ENCODE peak calls at places on chromosomes 2 and 18, in ten cellular contexts. A, K, O, W, X, T, R, M, Y and Q are unnamed samples.

GRCh38 chr2:191691016-191691725 is 13.2 kb downstream of the NABP1 start:
- DNase-seq in A (no peak), K (no peak), O (peak), W (no peak), X (peak), T (peak), R (peak), M (peak), Y (peak), Q (no peak)

GRCh38 chr2:215745316-215745715 is 268.0 kb downstream of the MREG start:
- DNase-seq in A (no peak), K (no peak), O (no peak), W (no peak), X (no peak), T (no peak), R (no peak), M (no peak), Y (no peak), Q (no peak)

GRCh38 chr2:28166956-28167355 is 225.7 kb upstream of the FOSL2 start:
- DNase-seq in A (no peak), K (no peak), O (peak), W (no peak), X (no peak), T (no peak), R (no peak), M (no peak), Y (no peak), Q (no peak)

GRCh38 chr2:1591978-1592907 is 152.1 kb downstream of the PXDN start:
- DNase-seq in A (no peak), K (peak), O (peak), W (peak), X (no peak), T (no peak), R (peak), M (peak), Y (no peak), Q (no peak)

GRCh38 chr2:128276878-128277675 is 41.6 kb downstream of the HS6ST1 start:
- DNase-seq in A (no peak), K (peak), O (no peak), W (peak), X (no peak), T (no peak), R (no peak), M (no peak), Y (no peak), Q (peak)

GRCh38 chr2:106018141-106018540 is 176.0 kb downstream of the UXS1 start:
- DNase-seq in A (no peak), K (no peak), O (no peak), W (no peak), X (no peak), T (no peak), R (no peak), M (no peak), Y (no peak), Q (no peak)

GRCh38 chr2:16069663-16069932 is 129.2 kb downstream of the MYCN start:
- DNase-seq in A (no peak), K (no peak), O (no peak), W (no peak), X (peak), T (no peak), R (no peak), M (no peak), Y (no peak), Q (no peak)

GRCh38 chr2:154850532-154850931 is 152.0 kb downstream of the KCNJ3 start:
- DNase-seq in A (no peak), K (no peak), O (no peak), W (no peak), X (no peak), T (no peak), R (no peak), M (no peak), Y (no peak), Q (no peak)

GRCh38 chr2:15223887-15224286 is 337.2 kb downstream of the NBAS start:
- DNase-seq in A (no peak), K (no peak), O (peak), W (no peak), X (no peak), T (no peak), R (peak), M (no peak), Y (peak), Q (no peak)

GRCh38 chr2:127083819-127084503 is 23.0 kb downstream of the BIN1 start:
- DNase-seq in A (no peak), K (peak), O (peak), W (peak), X (peak), T (no peak), R (peak), M (no peak), Y (no peak), Q (peak)

GRCh38 chr18:7117390-7118355 is at the start of gene LAMA1:
- DNase-seq in A (no peak), K (peak), O (peak), W (no peak), X (no peak), T (no peak), R (no peak), M (peak), Y (no peak), Q (no peak)

GRCh38 chr2:46657042-46657504 is 177.7 kb downstream of the TMEM247 start:
- DNase-seq in A (no peak), K (no peak), O (peak), W (peak), X (peak), T (peak), R (no peak), M (peak), Y (peak), Q (no peak)

GRCh38 chr2:44635725-44636124 is 274.0 kb downstream of the CAMKMT start:
- DNase-seq in A (no peak), K (no peak), O (no peak), W (no peak), X (no peak), T (no peak), R (no peak), M (no peak), Y (no peak), Q (no peak)

GRCh38 chr2:179818546-179818945 is 42.9 kb downstream of the ZNF385B start:
- DNase-seq in A (no peak), K (no peak), O (peak), W (no peak), X (no peak), T (no peak), R (peak), M (no peak), Y (no peak), Q (no peak)

GRCh38 chr2:200212862-200213425 is 93.5 kb upstream of the SPATS2L start:
- DNase-seq in A (no peak), K (no peak), O (no peak), W (no peak), X (no peak), T (no peak), R (no peak), M (no peak), Y (no peak), Q (no peak)

GRCh38 chr2:104597942-104598341 is 256.0 kb upstream of the POU3F3 start:
- DNase-seq in A (no peak), K (no peak), O (no peak), W (no peak), X (no peak), T (no peak), R (no peak), M (no peak), Y (no peak), Q (no peak)

GRCh38 chr2:186274936-186275575 is 211.0 kb upstream of the ZC3H15 start:
- DNase-seq in A (no peak), K (no peak), O (peak), W (no peak), X (no peak), T (no peak), R (peak), M (no peak), Y (no peak), Q (no peak)

GRCh38 chr2:74551942-74552913 is 1.5 kb downstream of the LOXL3 start:
- DNase-seq in A (no peak), K (no peak), O (no peak), W (no peak), X (no peak), T (peak), R (no peak), M (no peak), Y (peak), Q (no peak)

GRCh38 chr18:25724997-25725396 is 365.4 kb downstream of the SS18 start:
- DNase-seq in A (no peak), K (no peak), O (no peak), W (no peak), X (no peak), T (no peak), R (no peak), M (no peak), Y (no peak), Q (no peak)

GRCh38 chr2:22213237-22213636 is 1089.5 kb downstream of the TDRD15 start:
- DNase-seq in A (no peak), K (no peak), O (no peak), W (no peak), X (no peak), T (no peak), R (no peak), M (no peak), Y (no peak), Q (no peak)

GRCh38 chr2:189629553-189630453 is 31.5 kb upstream of the ASNSD1 start:
- DNase-seq in A (no peak), K (no peak), O (peak), W (no peak), X (no peak), T (no peak), R (no peak), M (no peak), Y (no peak), Q (no peak)

GRCh38 chr2:161122772-161123530 is 37.3 kb upstream of the TANK start:
- DNase-seq in A (no peak), K (no peak), O (peak), W (peak), X (peak), T (peak), R (peak), M (no peak), Y (peak), Q (no peak)

GRCh38 chr2:86072271-86072858 is 33.3 kb downstream of the POLR1A start:
- DNase-seq in A (no peak), K (no peak), O (peak), W (no peak), X (peak), T (peak), R (peak), M (no peak), Y (peak), Q (no peak)

GRCh38 chr2:10057231-10058107 is 14.1 kb downstream of the KLF11 start:
- DNase-seq in A (no peak), K (no peak), O (peak), W (peak), X (peak), T (peak), R (peak), M (peak), Y (peak), Q (no peak)

GRCh38 chr18:77376043-77376732 is 126.5 kb downstream of the GALR1 start:
- DNase-seq in A (no peak), K (no peak), O (no peak), W (no peak), X (no peak), T (no peak), R (no peak), M (no peak), Y (no peak), Q (no peak)

GRCh38 chr2:72743481-72743880 is 82.4 kb downstream of the EXOC6B start:
- DNase-seq in A (no peak), K (no peak), O (no peak), W (no peak), X (no peak), T (no peak), R (no peak), M (no peak), Y (no peak), Q (no peak)

GRCh38 chr2:71379086-71379485 is 47.5 kb downstream of the ZNF638 start:
- DNase-seq in A (no peak), K (no peak), O (peak), W (no peak), X (no peak), T (no peak), R (peak), M (no peak), Y (peak), Q (no peak)

GRCh38 chr2:12502759-12503158 is 214.0 kb upstream of the TRIB2 start:
- DNase-seq in A (no peak), K (no peak), O (no peak), W (no peak), X (no peak), T (no peak), R (no peak), M (no peak), Y (peak), Q (no peak)

GRCh38 chr2:45821558-45822271 is 170.2 kb downstream of the PRKCE start:
- DNase-seq in A (no peak), K (peak), O (peak), W (peak), X (peak), T (no peak), R (peak), M (no peak), Y (no peak), Q (no peak)

GRCh38 chr2:71930073-71930681 is 217.5 kb downstream of the CYP26B1 start:
- DNase-seq in A (no peak), K (peak), O (no peak), W (no peak), X (no peak), T (peak), R (no peak), M (no peak), Y (no peak), Q (no peak)

GRCh38 chr2:240565267-240566202 is 2.7 kb upstream of the RNPEPL1 start:
- DNase-seq in A (peak), K (peak), O (peak), W (peak), X (peak), T (peak), R (peak), M (no peak), Y (peak), Q (peak)

GRCh38 chr2:45256867-45257641 is 247.8 kb upstream of the SIX2 start:
- DNase-seq in A (no peak), K (no peak), O (no peak), W (no peak), X (no peak), T (no peak), R (no peak), M (peak), Y (no peak), Q (no peak)

GRCh38 chr18:51132256-51132935 is 65.1 kb downstream of the MEX3C start:
- DNase-seq in A (no peak), K (no peak), O (no peak), W (no peak), X (no peak), T (no peak), R (no peak), M (no peak), Y (no peak), Q (no peak)

GRCh38 chr2:43139996-43140621 is 86.3 kb downstream of the ZFP36L2 start:
- DNase-seq in A (no peak), K (peak), O (peak), W (no peak), X (no peak), T (peak), R (no peak), M (no peak), Y (peak), Q (no peak)

GRCh38 chr2:65054749-65055426 is 1.3 kb upstream of the CEP68 start:
- DNase-seq in A (no peak), K (no peak), O (no peak), W (no peak), X (no peak), T (no peak), R (no peak), M (no peak), Y (no peak), Q (no peak)
- TF ChIP-seq CTCF in A (no peak), K (no peak), O (no peak), W (no peak), X (no peak), T (no peak), R (no peak), M (no peak), Y (no peak), Q (no peak)

GRCh38 chr2:168494190-168494711 is 38.2 kb downstream of the CERS6 start:
- DNase-seq in A (no peak), K (no peak), O (peak), W (no peak), X (no peak), T (no peak), R (peak), M (peak), Y (no peak), Q (no peak)
- TF ChIP-seq CTCF in A (no peak), K (no peak), O (peak), W (no peak), X (no peak), T (no peak), R (peak), M (peak), Y (no peak), Q (no peak)

GRCh38 chr2:109312902-109313301 is 183.9 kb downstream of the SH3RF3 start:
- DNase-seq in A (no peak), K (no peak), O (no peak), W (no peak), X (no peak), T (no peak), R (no peak), M (no peak), Y (no peak), Q (no peak)
- TF ChIP-seq CTCF in A (peak), K (no peak), O (no peak), W (no peak), X (no peak), T (no peak), R (no peak), M (no peak), Y (no peak), Q (no peak)

GRCh38 chr2:31150120-31150670 is 12.0 kb upstream of the GALNT14 start:
- DNase-seq in A (no peak), K (no peak), O (no peak), W (no peak), X (no peak), T (no peak), R (no peak), M (no peak), Y (no peak), Q (no peak)

GRCh38 chr2:31147645-31148044 is 9.4 kb upstream of the GALNT14 start:
- DNase-seq in A (no peak), K (no peak), O (no peak), W (no peak), X (no peak), T (no peak), R (no peak), M (no peak), Y (no peak), Q (no peak)

DNA sequence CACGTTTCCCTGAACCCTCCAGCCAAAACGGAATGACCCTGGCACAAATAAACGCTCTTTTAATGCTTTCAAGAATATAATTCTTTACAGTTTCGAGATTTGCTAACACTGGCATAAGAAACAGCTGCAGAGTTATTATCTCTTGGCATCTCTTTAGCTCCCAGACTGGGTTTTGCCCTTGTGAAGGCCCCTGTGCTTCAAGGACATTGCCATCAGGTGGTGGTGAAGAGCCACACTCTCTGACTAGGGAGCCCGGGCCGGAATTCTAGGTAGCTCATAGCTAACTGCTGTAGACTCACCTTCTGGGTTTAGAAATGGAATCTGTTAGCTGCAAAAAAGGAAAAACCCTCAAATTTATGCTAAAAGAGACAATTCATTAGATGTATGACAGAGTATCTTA is 13.3 kb upstream of the GALNT14 start:
- DNase-seq in A (no peak), K (no peak), O (no peak), W (no peak), X (no peak), T (no peak), R (no peak), M (no peak), Y (no peak), Q (no peak)
- TF ChIP-seq CTCF in A (no peak), K (no peak), O (no peak), W (no peak), X (no peak), T (no peak), R (peak), M (no peak), Y (no peak), Q (no peak)

GRCh38 chr18:66872277-66872676 is 268.4 kb upstream of the CDH19 start:
- DNase-seq in A (no peak), K (no peak), O (peak), W (no peak), X (no peak), T (no peak), R (peak), M (no peak), Y (no peak), Q (no peak)
- TF ChIP-seq CTCF in A (no peak), K (peak), O (peak), W (no peak), X (no peak), T (no peak), R (peak), M (no peak), Y (no peak), Q (no peak)

GRCh38 chr2:241595600-241596140 is 37.1 kb downstream of the BOK start:
- DNase-seq in A (no peak), K (no peak), O (no peak), W (no peak), X (no peak), T (no peak), R (no peak), M (peak), Y (no peak), Q (no peak)
- TF ChIP-seq CTCF in A (peak), K (no peak), O (peak), W (no peak), X (no peak), T (no peak), R (peak), M (peak), Y (no peak), Q (no peak)

GRCh38 chr2:68225119-68225632 is 27.2 kb downstream of the PPP3R1 start:
- DNase-seq in A (no peak), K (no peak), O (peak), W (no peak), X (no peak), T (peak), R (peak), M (peak), Y (peak), Q (no peak)
- TF ChIP-seq CTCF in A (no peak), K (peak), O (peak), W (no peak), X (no peak), T (peak), R (peak), M (peak), Y (peak), Q (no peak)